ENCODE peak calls at places on chromosomes 1 and 21, in eight cellular contexts. O is SJSA1; R is trophoblast cell; Q is heart left ventricle; X is CD4-positive, alpha-beta memory T cell; W is PC-3; K is H1; S is Panc1. T is an unnamed sample. For H3K36me3 and H3K4me1, the result is how much of the 10 kb centered on the place peaks cover.

GRCh38 chr1:207174913-207175312 is 70.9 kb downstream of the C4BPA start:
- DNase-seq in O (no peak), R (no peak), Q (no peak), X (no peak), W (peak), K (no peak), S (no peak), T (no peak)

GRCh38 chr1:206517784-206518183 is 10.5 kb downstream of the RASSF5 start:
- DNase-seq in O (no peak), R (no peak), Q (no peak), X (no peak), W (no peak), K (no peak), S (no peak), T (no peak)

GRCh38 chr1:14598498-14599172 is at the start of gene KAZN:
- DNase-seq in O (no peak), R (peak), Q (peak), X (no peak), W (peak), K (no peak), S (no peak), T (no peak)

GRCh38 chr21:39867198-39867650 is at the start of gene PCP4:
- DNase-seq in O (peak), R (peak), Q (no peak), X (no peak), W (peak), K (peak), S (no peak), T (peak)

GRCh38 chr1:177629526-177629925 is 340.3 kb downstream of the SEC16B start:
- DNase-seq in O (no peak), R (peak), Q (no peak), X (no peak), W (no peak), K (no peak), S (no peak), T (no peak)

GRCh38 chr1:66951513-66951912 is 26.7 kb downstream of the MIER1 start:
- DNase-seq in O (peak), R (peak), Q (no peak), X (no peak), W (no peak), K (no peak), S (no peak), T (no peak)

GRCh38 chr21:15856813-15857212 is 127.0 kb downstream of the USP25 start:
- DNase-seq in O (no peak), R (no peak), Q (no peak), X (no peak), W (no peak), K (no peak), S (no peak), T (no peak)

GRCh38 chr1:204255966-204256365 is 42.2 kb upstream of the GOLT1A start:
- DNase-seq in O (no peak), R (no peak), Q (no peak), X (no peak), W (no peak), K (no peak), S (no peak), T (no peak)

GRCh38 chr21:17512245-17513213 is at the start of gene CXADR:
- DNase-seq in O (peak), R (peak), Q (peak), X (peak), W (peak), K (peak), S (no peak), T (peak)

GRCh38 chr1:44536357-44536756 is 131.3 kb downstream of the RNF220 start:
- DNase-seq in O (no peak), R (no peak), Q (no peak), X (no peak), W (no peak), K (no peak), S (no peak), T (no peak)

GRCh38 chr1:175376194-175376593 is 183.6 kb upstream of the KIAA0040 start:
- DNase-seq in O (peak), R (no peak), Q (no peak), X (no peak), W (peak), K (no peak), S (no peak), T (no peak)

GRCh38 chr1:66648896-66649597 is 103.2 kb upstream of the DYNLT5 start:
- DNase-seq in O (no peak), R (no peak), Q (no peak), X (no peak), W (no peak), K (no peak), S (no peak), T (no peak)

GRCh38 chr1:47837866-47838561 is 159.2 kb downstream of the TRABD2B start:
- DNase-seq in O (no peak), R (no peak), Q (no peak), X (no peak), W (no peak), K (no peak), S (no peak), T (no peak)

GRCh38 chr1:238916828-238917227 is 469.5 kb upstream of the CHRM3 start:
- DNase-seq in O (no peak), R (no peak), Q (no peak), X (no peak), W (peak), K (no peak), S (no peak), T (no peak)

GRCh38 chr21:41712201-41712600 is 54.7 kb downstream of the RIPK4 start:
- DNase-seq in O (no peak), R (no peak), Q (no peak), X (no peak), W (no peak), K (peak), S (no peak), T (no peak)

GRCh38 chr21:33895356-33895755 is 20.2 kb downstream of the ATP5PO start:
- DNase-seq in O (no peak), R (no peak), Q (no peak), X (no peak), W (no peak), K (no peak), S (no peak), T (no peak)

GRCh38 chr21:33896691-33897090 is 18.9 kb downstream of the ATP5PO start:
- DNase-seq in O (no peak), R (no peak), Q (no peak), X (no peak), W (peak), K (no peak), S (no peak), T (no peak)

GRCh38 chr21:33898546-33898945 is 17.1 kb downstream of the ATP5PO start:
- DNase-seq in O (peak), R (no peak), Q (no peak), X (no peak), W (no peak), K (no peak), S (no peak), T (no peak)

GRCh38 chr21:33897739-33898138 is 17.9 kb downstream of the ATP5PO start:
- DNase-seq in O (no peak), R (no peak), Q (no peak), X (no peak), W (no peak), K (no peak), S (no peak), T (no peak)

GRCh38 chr21:33897098-33897497 is 18.5 kb downstream of the ATP5PO start:
- DNase-seq in O (no peak), R (no peak), Q (no peak), X (no peak), W (no peak), K (no peak), S (no peak), T (no peak)
- H3K36me3 ChIP-seq in O (under half), R (under half), Q (under half), X (under half), W (under half), K (under half), S (under half), T (under half)

GRCh38 chr1:58927026-58927721 is 143.3 kb upstream of the JUN start:
- DNase-seq in O (no peak), R (no peak), Q (no peak), X (no peak), W (no peak), K (no peak), S (no peak), T (no peak)

GRCh38 chr1:58926177-58926576 is 142.3 kb upstream of the JUN start:
- DNase-seq in O (no peak), R (no peak), Q (no peak), X (no peak), W (no peak), K (no peak), S (no peak), T (no peak)

GRCh38 chr1:58929667-58930325 is 145.9 kb upstream of the JUN start:
- DNase-seq in O (no peak), R (peak), Q (no peak), X (no peak), W (peak), K (no peak), S (no peak), T (peak)

GRCh38 chr1:58928514-58928913 is 144.7 kb upstream of the JUN start:
- DNase-seq in O (no peak), R (no peak), Q (no peak), X (no peak), W (no peak), K (no peak), S (no peak), T (peak)

DNA sequence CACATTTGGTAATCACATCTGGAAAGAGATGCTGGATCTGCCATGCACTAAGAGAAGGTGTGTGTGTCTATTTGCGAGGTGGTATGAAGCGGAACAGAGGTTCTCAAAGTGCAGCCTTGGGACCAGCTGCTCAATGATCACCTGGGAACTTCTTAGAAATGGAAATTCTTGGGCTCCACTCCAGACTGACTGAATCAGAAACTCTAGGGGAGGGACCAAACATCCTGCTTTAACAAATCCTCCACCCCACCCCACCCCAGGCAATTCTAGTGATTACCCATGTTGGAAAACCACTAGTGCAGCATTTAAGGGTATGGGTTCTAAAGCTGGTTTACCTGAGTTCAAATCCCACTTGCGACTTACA is 143.9 kb upstream of the JUN start:
- DNase-seq in O (no peak), R (no peak), Q (no peak), X (no peak), W (peak), K (no peak), S (no peak), T (no peak)
- H3K4me1 ChIP-seq in O (under half), R (under half), Q (under half), X (under half), W (under half), K (under half), S (under half), T (under half)

DNA sequence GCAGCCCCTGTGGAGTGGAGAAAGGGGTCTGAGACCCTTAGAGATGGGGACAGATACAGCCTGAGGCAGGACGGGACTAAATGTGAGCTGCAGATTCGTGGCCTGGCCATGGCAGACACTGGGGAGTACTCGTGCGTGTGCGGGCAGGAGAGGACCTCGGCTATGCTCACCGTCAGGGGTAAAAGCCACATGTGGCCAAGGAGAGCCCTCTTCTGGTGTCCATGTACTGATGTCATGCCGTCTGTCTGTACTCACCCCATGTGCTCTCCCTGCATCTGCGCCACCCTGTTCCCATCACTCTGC is 84.7 kb downstream of the OBSCN start:
- DNase-seq in O (no peak), R (no peak), Q (peak), X (no peak), W (no peak), K (no peak), S (no peak), T (no peak)
- H3K36me3 ChIP-seq in O (under half), R (under half), Q (under half), X (under half), W (under half), K (under half), S (under half), T (under half)

GRCh38 chr1:36366091-36366661 is 19.5 kb downstream of the STK40 start:
- DNase-seq in O (peak), R (peak), Q (peak), X (peak), W (no peak), K (no peak), S (no peak), T (no peak)
- H3K4me1 ChIP-seq in O (under half), R (under half), Q (under half), X (half or more), W (under half), K (under half), S (under half), T (under half)

DNA sequence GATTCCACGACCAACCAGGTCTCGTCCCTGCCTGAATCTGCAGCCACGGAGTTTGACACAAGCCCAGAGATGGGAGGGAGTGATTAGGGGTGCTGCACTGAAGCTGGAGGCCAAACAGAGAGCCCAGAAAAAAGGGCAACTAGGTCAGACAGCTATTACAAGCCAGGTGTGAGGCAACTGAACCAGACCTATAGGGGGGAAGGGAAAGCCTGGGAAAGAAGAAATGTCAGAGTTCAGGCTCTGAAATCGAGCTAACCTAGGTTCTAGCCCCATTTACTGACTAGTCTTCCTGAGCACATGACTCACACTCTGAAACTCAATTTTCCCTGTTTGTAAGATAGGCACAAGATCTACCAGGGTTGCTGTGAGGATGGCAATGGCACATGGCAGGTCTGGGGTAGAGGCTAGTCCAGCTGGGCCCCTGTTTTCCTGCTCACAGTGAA is 1.7 kb downstream of the DHCR24 start:
- DNase-seq in O (no peak), R (no peak), Q (no peak), X (no peak), W (peak), K (no peak), S (no peak), T (no peak)
- H3K36me3 ChIP-seq in O (under half), R (under half), Q (under half), X (under half), W (under half), K (under half), S (under half), T (under half)

GRCh38 chr1:93690341-93690740 is 8.7 kb upstream of the BCAR3 start:
- DNase-seq in O (no peak), R (no peak), Q (no peak), X (no peak), W (no peak), K (no peak), S (no peak), T (no peak)
- H3K4me1 ChIP-seq in O (under half), R (under half), Q (under half), X (under half), W (half or more), K (under half), S (under half), T (under half)

GRCh38 chr1:168742386-168742785 is 13.4 kb upstream of the DPT start:
- DNase-seq in O (no peak), R (no peak), Q (no peak), X (no peak), W (no peak), K (no peak), S (no peak), T (no peak)
- H3K36me3 ChIP-seq in O (under half), R (under half), Q (under half), X (under half), W (under half), K (under half), S (under half), T (under half)

DNA sequence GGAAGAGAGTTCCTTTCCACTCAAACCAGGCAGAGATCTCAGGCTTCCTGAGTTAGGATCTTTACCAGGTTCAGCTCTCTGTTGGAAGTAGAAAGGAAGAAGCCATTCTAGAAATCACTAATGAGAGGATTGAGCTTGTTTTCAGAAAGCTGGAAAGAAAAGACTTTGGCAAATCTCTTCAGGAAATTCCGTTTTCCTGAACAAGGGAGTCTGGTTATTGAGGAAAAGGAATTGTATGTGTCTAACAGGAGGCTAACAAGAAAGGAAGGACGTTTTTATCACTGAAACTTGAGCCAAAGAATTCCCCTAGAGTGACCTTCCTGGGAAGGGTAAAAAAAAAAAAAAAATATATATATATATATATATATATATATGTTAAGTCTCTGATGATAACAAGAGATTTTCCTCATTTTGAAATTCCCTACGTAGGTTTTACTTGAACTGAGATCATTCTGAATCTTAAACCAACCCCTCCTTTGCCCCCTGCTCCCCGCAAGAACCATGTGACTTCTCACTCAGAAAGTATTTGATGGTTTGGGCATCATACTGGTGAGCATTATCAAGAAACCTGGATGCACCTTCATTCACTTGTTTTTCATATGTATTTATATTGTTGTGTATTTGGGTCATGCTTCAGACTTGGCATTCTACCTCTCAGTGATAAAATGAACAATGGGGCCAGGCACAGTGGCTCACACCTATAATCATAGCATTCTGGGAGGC is 98.4 kb upstream of the BMP8A start:
- DNase-seq in O (no peak), R (no peak), Q (no peak), X (no peak), W (no peak), K (no peak), S (no peak), T (no peak)
- H3K4me1 ChIP-seq in O (half or more), R (under half), Q (half or more), X (half or more), W (half or more), K (under half), S (half or more), T (under half)

DNA sequence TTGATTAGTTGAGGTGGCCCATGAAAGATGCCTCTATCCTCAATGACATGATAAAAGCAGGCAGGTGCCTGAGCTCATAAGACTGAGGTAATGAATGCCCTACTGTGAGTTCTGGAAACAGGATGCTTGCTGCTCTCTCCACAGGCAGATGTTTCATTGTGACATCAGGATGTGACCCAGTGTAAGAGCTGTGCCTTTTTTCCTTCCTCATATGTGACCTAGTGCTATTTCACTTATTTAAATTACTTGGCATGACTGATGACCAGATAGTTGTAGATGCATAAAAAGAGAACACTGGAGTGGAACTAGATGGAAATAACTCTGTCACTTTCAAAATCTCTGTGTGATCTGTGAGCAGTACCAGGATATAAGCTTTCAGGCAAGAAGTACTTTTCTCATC is 31.9 kb downstream of the KIF14 start:
- DNase-seq in O (no peak), R (no peak), Q (no peak), X (no peak), W (no peak), K (no peak), S (no peak), T (no peak)
- H3K36me3 ChIP-seq in O (half or more), R (under half), Q (under half), X (under half), W (half or more), K (under half), S (under half), T (under half)

T was measured in Caco-2.